ENCODE peak calls at places on chromosome 6, in ten cellular contexts. One of them, this sample, is unnamed.

GRCh38 chr6:42417641-42418112 is 34.0 kb downstream of the TRERF1 start:
- DNase-seq in effector memory CD8-positive, alpha-beta T cell: peak; percentile 70
- DNase-seq in H9: no peak
- DNase-seq in LoVo: no peak
- DNase-seq in AML-193: no peak
- DNase-seq in SW480: no peak
- DNase-seq in ecto neural progenitor cell: peak; percentile 29
- DNase-seq in HEK293T: no peak
- DNase-seq in hypothalamus: no peak
- DNase-seq in stomach: no peak
- DNase-seq in this sample: no peak

GRCh38 chr6:108492131-108492766 is 68.5 kb upstream of the FOXO3 start:
- DNase-seq in LoVo: peak; percentile 15
- DNase-seq in stomach: no peak
- DNase-seq in hypothalamus: no peak
- DNase-seq in AML-193: peak; percentile 64
- DNase-seq in SW480: peak; percentile 21
- DNase-seq in effector memory CD8-positive, alpha-beta T cell: no peak
- DNase-seq in H9: no peak
- DNase-seq in ecto neural progenitor cell: no peak
- DNase-seq in HEK293T: peak; percentile 25
- DNase-seq in this sample: peak; percentile 82

GRCh38 chr6:160138839-160139419 is 17.3 kb downstream of the SLC22A1 start:
- DNase-seq in LoVo: no peak
- DNase-seq in effector memory CD8-positive, alpha-beta T cell: no peak
- DNase-seq in hypothalamus: no peak
- DNase-seq in H9: no peak
- DNase-seq in stomach: no peak
- DNase-seq in ecto neural progenitor cell: no peak
- DNase-seq in HEK293T: no peak
- DNase-seq in AML-193: no peak
- DNase-seq in SW480: no peak
- DNase-seq in this sample: no peak

GRCh38 chr6:168916576-168917207 is 337.0 kb downstream of the THBS2 start:
- DNase-seq in stomach: peak; percentile 46
- DNase-seq in hypothalamus: no peak
- DNase-seq in HEK293T: no peak
- DNase-seq in SW480: no peak
- DNase-seq in LoVo: no peak
- DNase-seq in AML-193: no peak
- DNase-seq in effector memory CD8-positive, alpha-beta T cell: no peak
- DNase-seq in H9: no peak
- DNase-seq in ecto neural progenitor cell: no peak
- DNase-seq in this sample: no peak

GRCh38 chr6:26155066-26155925 is 68.1 kb downstream of the HFE start:
- DNase-seq in ecto neural progenitor cell: no peak
- DNase-seq in LoVo: no peak
- DNase-seq in H9: no peak
- DNase-seq in AML-193: no peak
- DNase-seq in HEK293T: no peak
- DNase-seq in stomach: no peak
- DNase-seq in SW480: no peak
- DNase-seq in hypothalamus: no peak
- DNase-seq in effector memory CD8-positive, alpha-beta T cell: no peak
- DNase-seq in this sample: no peak

GRCh38 chr6:167214216-167214615 is 56.4 kb upstream of the GPR31 start:
- DNase-seq in HEK293T: no peak
- DNase-seq in LoVo: no peak
- DNase-seq in hypothalamus: no peak
- DNase-seq in AML-193: no peak
- DNase-seq in SW480: no peak
- DNase-seq in stomach: no peak
- DNase-seq in ecto neural progenitor cell: no peak
- DNase-seq in effector memory CD8-positive, alpha-beta T cell: no peak
- DNase-seq in H9: no peak
- DNase-seq in this sample: peak; percentile 65

GRCh38 chr6:81171991-81172740 is 580.3 kb downstream of the TENT5A start:
- DNase-seq in H9: no peak
- DNase-seq in SW480: no peak
- DNase-seq in effector memory CD8-positive, alpha-beta T cell: no peak
- DNase-seq in stomach: no peak
- DNase-seq in hypothalamus: no peak
- DNase-seq in LoVo: no peak
- DNase-seq in AML-193: no peak
- DNase-seq in ecto neural progenitor cell: no peak
- DNase-seq in HEK293T: no peak
- DNase-seq in this sample: peak; percentile 7

GRCh38 chr6:104704191-104704590 is 155.5 kb downstream of the HACE1 start:
- DNase-seq in stomach: no peak
- DNase-seq in HEK293T: no peak
- DNase-seq in SW480: no peak
- DNase-seq in ecto neural progenitor cell: no peak
- DNase-seq in H9: no peak
- DNase-seq in LoVo: no peak
- DNase-seq in effector memory CD8-positive, alpha-beta T cell: no peak
- DNase-seq in hypothalamus: no peak
- DNase-seq in AML-193: no peak
- DNase-seq in this sample: no peak

GRCh38 chr6:39228111-39228971 is 934 bp downstream of the KCNK5 start:
- DNase-seq in hypothalamus: no peak
- DNase-seq in SW480: no peak
- DNase-seq in H9: no peak
- DNase-seq in stomach: no peak
- DNase-seq in effector memory CD8-positive, alpha-beta T cell: no peak
- DNase-seq in LoVo: no peak
- DNase-seq in AML-193: no peak
- DNase-seq in HEK293T: no peak
- DNase-seq in ecto neural progenitor cell: no peak
- DNase-seq in this sample: no peak

GRCh38 chr6:42269553-42269952 is 51.9 kb upstream of the MRPS10 start:
- DNase-seq in AML-193: no peak
- DNase-seq in H9: no peak
- DNase-seq in ecto neural progenitor cell: no peak
- DNase-seq in HEK293T: no peak
- DNase-seq in effector memory CD8-positive, alpha-beta T cell: peak; percentile 23
- DNase-seq in stomach: peak; percentile 31
- DNase-seq in hypothalamus: no peak
- DNase-seq in LoVo: no peak
- DNase-seq in SW480: no peak
- DNase-seq in this sample: no peak

GRCh38 chr6:70413829-70414494 is 654 bp downstream of the FAM135A start:
- DNase-seq in hypothalamus: no peak
- DNase-seq in stomach: no peak
- DNase-seq in effector memory CD8-positive, alpha-beta T cell: no peak
- DNase-seq in AML-193: no peak
- DNase-seq in HEK293T: peak; percentile 34
- DNase-seq in ecto neural progenitor cell: no peak
- DNase-seq in H9: no peak
- DNase-seq in SW480: peak; percentile 12
- DNase-seq in LoVo: no peak
- DNase-seq in this sample: peak; percentile 35

GRCh38 chr6:45438849-45439406 is 61.2 kb upstream of the SUPT3H start:
- DNase-seq in hypothalamus: no peak
- DNase-seq in stomach: no peak
- DNase-seq in HEK293T: no peak
- DNase-seq in AML-193: peak; percentile 36
- DNase-seq in H9: no peak
- DNase-seq in effector memory CD8-positive, alpha-beta T cell: no peak
- DNase-seq in LoVo: no peak
- DNase-seq in ecto neural progenitor cell: no peak
- DNase-seq in SW480: peak; percentile 87
- DNase-seq in this sample: no peak

GRCh38 chr6:23654745-23655144 is 471.3 kb upstream of the NRSN1 start:
- DNase-seq in effector memory CD8-positive, alpha-beta T cell: no peak
- DNase-seq in HEK293T: no peak
- DNase-seq in H9: no peak
- DNase-seq in AML-193: no peak
- DNase-seq in LoVo: no peak
- DNase-seq in SW480: no peak
- DNase-seq in hypothalamus: no peak
- DNase-seq in ecto neural progenitor cell: no peak
- DNase-seq in stomach: no peak
- DNase-seq in this sample: no peak

GRCh38 chr6:44494011-44494501 is 106.5 kb downstream of the CDC5L start:
- DNase-seq in H9: no peak
- DNase-seq in stomach: no peak
- DNase-seq in effector memory CD8-positive, alpha-beta T cell: no peak
- DNase-seq in AML-193: peak; percentile 5
- DNase-seq in SW480: peak; percentile 23
- DNase-seq in hypothalamus: no peak
- DNase-seq in HEK293T: peak; percentile 22
- DNase-seq in ecto neural progenitor cell: no peak
- DNase-seq in LoVo: peak; percentile 68
- DNase-seq in this sample: no peak

GRCh38 chr6:152502421-152503188 is 134.6 kb downstream of the SYNE1 start:
- DNase-seq in ecto neural progenitor cell: no peak
- DNase-seq in AML-193: no peak
- DNase-seq in HEK293T: no peak
- DNase-seq in LoVo: no peak
- DNase-seq in stomach: no peak
- DNase-seq in SW480: no peak
- DNase-seq in hypothalamus: no peak
- DNase-seq in effector memory CD8-positive, alpha-beta T cell: no peak
- DNase-seq in H9: no peak
- DNase-seq in this sample: no peak

GRCh38 chr6:125406771-125407170 is 105.0 kb upstream of the HDDC2 start:
- DNase-seq in ecto neural progenitor cell: no peak
- DNase-seq in HEK293T: no peak
- DNase-seq in H9: no peak
- DNase-seq in effector memory CD8-positive, alpha-beta T cell: no peak
- DNase-seq in hypothalamus: no peak
- DNase-seq in SW480: no peak
- DNase-seq in AML-193: no peak
- DNase-seq in stomach: no peak
- DNase-seq in LoVo: no peak
- DNase-seq in this sample: no peak

GRCh38 chr6:150596439-150596838 is 3.2 kb upstream of the PLEKHG1 start:
- DNase-seq in hypothalamus: no peak
- DNase-seq in LoVo: peak; percentile 28
- DNase-seq in stomach: no peak
- DNase-seq in effector memory CD8-positive, alpha-beta T cell: no peak
- DNase-seq in H9: no peak
- DNase-seq in SW480: no peak
- DNase-seq in ecto neural progenitor cell: no peak
- DNase-seq in AML-193: no peak
- DNase-seq in HEK293T: no peak
- DNase-seq in this sample: no peak

GRCh38 chr6:157143885-157144795 is 179.2 kb downstream of the TMEM242 start:
- DNase-seq in stomach: no peak
- DNase-seq in AML-193: no peak
- DNase-seq in effector memory CD8-positive, alpha-beta T cell: no peak
- DNase-seq in ecto neural progenitor cell: no peak
- DNase-seq in SW480: no peak
- DNase-seq in HEK293T: no peak
- DNase-seq in H9: no peak
- DNase-seq in hypothalamus: no peak
- DNase-seq in LoVo: no peak
- DNase-seq in this sample: no peak

GRCh38 chr6:26270121-26270861 is 94.7 kb upstream of the BTN3A2 start:
- DNase-seq in ecto neural progenitor cell: no peak
- DNase-seq in HEK293T: no peak
- DNase-seq in AML-193: no peak
- DNase-seq in effector memory CD8-positive, alpha-beta T cell: no peak
- DNase-seq in LoVo: peak; percentile 29
- DNase-seq in hypothalamus: no peak
- DNase-seq in stomach: no peak
- DNase-seq in H9: no peak
- DNase-seq in SW480: peak; percentile 47
- DNase-seq in this sample: no peak

GRCh38 chr6:18210707-18211106 is 53.6 kb downstream of the DEK start:
- DNase-seq in effector memory CD8-positive, alpha-beta T cell: no peak
- DNase-seq in stomach: no peak
- DNase-seq in H9: no peak
- DNase-seq in LoVo: no peak
- DNase-seq in HEK293T: no peak
- DNase-seq in ecto neural progenitor cell: no peak
- DNase-seq in hypothalamus: no peak
- DNase-seq in SW480: no peak
- DNase-seq in AML-193: no peak
- DNase-seq in this sample: no peak

GRCh38 chr6:169942173-169942572 is 190.8 kb downstream of the ERMARD start:
- DNase-seq in SW480: no peak
- DNase-seq in effector memory CD8-positive, alpha-beta T cell: no peak
- DNase-seq in ecto neural progenitor cell: no peak
- DNase-seq in hypothalamus: no peak
- DNase-seq in LoVo: no peak
- DNase-seq in HEK293T: no peak
- DNase-seq in stomach: no peak
- DNase-seq in AML-193: no peak
- DNase-seq in H9: no peak
- DNase-seq in this sample: no peak

GRCh38 chr6:13446371-13446770 is 41.0 kb downstream of the GFOD1 start:
- DNase-seq in AML-193: no peak
- DNase-seq in effector memory CD8-positive, alpha-beta T cell: no peak
- DNase-seq in hypothalamus: no peak
- DNase-seq in LoVo: no peak
- DNase-seq in SW480: no peak
- DNase-seq in ecto neural progenitor cell: no peak
- DNase-seq in HEK293T: no peak
- DNase-seq in stomach: no peak
- DNase-seq in H9: no peak
- DNase-seq in this sample: no peak

GRCh38 chr6:159119835-159120234 is 49.4 kb upstream of the FNDC1 start:
- DNase-seq in SW480: no peak
- DNase-seq in H9: no peak
- DNase-seq in AML-193: peak; percentile 77
- DNase-seq in hypothalamus: no peak
- DNase-seq in HEK293T: no peak
- DNase-seq in effector memory CD8-positive, alpha-beta T cell: no peak
- DNase-seq in LoVo: no peak
- DNase-seq in stomach: no peak
- DNase-seq in ecto neural progenitor cell: no peak
- DNase-seq in this sample: peak; percentile 46

GRCh38 chr6:113843500-113844068 is 13.6 kb upstream of the MARCKS start:
- DNase-seq in H9: no peak
- DNase-seq in AML-193: no peak
- DNase-seq in hypothalamus: no peak
- DNase-seq in HEK293T: no peak
- DNase-seq in stomach: no peak
- DNase-seq in effector memory CD8-positive, alpha-beta T cell: no peak
- DNase-seq in SW480: no peak
- DNase-seq in ecto neural progenitor cell: no peak
- DNase-seq in LoVo: peak; percentile 17
- DNase-seq in this sample: no peak

GRCh38 chr6:122712093-122712863 is 67.2 kb upstream of the FABP7 start:
- DNase-seq in H9: no peak
- DNase-seq in hypothalamus: no peak
- DNase-seq in HEK293T: no peak
- DNase-seq in ecto neural progenitor cell: no peak
- DNase-seq in SW480: no peak
- DNase-seq in stomach: no peak
- DNase-seq in effector memory CD8-positive, alpha-beta T cell: no peak
- DNase-seq in LoVo: no peak
- DNase-seq in AML-193: no peak
- DNase-seq in this sample: no peak

GRCh38 chr6:127222418-127222817 is 44.2 kb upstream of the RNF146 start:
- DNase-seq in effector memory CD8-positive, alpha-beta T cell: no peak
- DNase-seq in HEK293T: no peak
- DNase-seq in hypothalamus: no peak
- DNase-seq in SW480: no peak
- DNase-seq in ecto neural progenitor cell: no peak
- DNase-seq in LoVo: no peak
- DNase-seq in AML-193: no peak
- DNase-seq in H9: no peak
- DNase-seq in stomach: no peak
- DNase-seq in this sample: no peak

GRCh38 chr6:43717822-43718221 is 30.2 kb upstream of the MRPS18A start:
- DNase-seq in hypothalamus: no peak
- DNase-seq in SW480: no peak
- DNase-seq in effector memory CD8-positive, alpha-beta T cell: no peak
- DNase-seq in H9: no peak
- DNase-seq in AML-193: no peak
- DNase-seq in HEK293T: no peak
- DNase-seq in stomach: no peak
- DNase-seq in LoVo: no peak
- DNase-seq in ecto neural progenitor cell: no peak
- DNase-seq in this sample: no peak

GRCh38 chr6:15305496-15305895 is 59.6 kb downstream of the JARID2 start:
- DNase-seq in hypothalamus: no peak
- DNase-seq in HEK293T: no peak
- DNase-seq in AML-193: no peak
- DNase-seq in LoVo: no peak
- DNase-seq in ecto neural progenitor cell: no peak
- DNase-seq in effector memory CD8-positive, alpha-beta T cell: no peak
- DNase-seq in H9: no peak
- DNase-seq in stomach: no peak
- DNase-seq in SW480: no peak
- DNase-seq in this sample: no peak